ENCODE peak calls at places on chromosomes 1 and 21, in four cellular contexts. H, B, Q and O are unnamed samples.

GRCh38 chr1:53172751-53173498 is 23.7 kb upstream of the CPT2 start:
- DNase-seq in H (peak), B (no peak), Q (peak), O (peak)

GRCh38 chr21:46051379-46051770 is 46.5 kb upstream of the COL6A2 start:
- DNase-seq in H (no peak), B (no peak), Q (no peak), O (no peak)

GRCh38 chr1:40423951-40424618 is 26.2 kb upstream of the ZFP69B start:
- DNase-seq in H (no peak), B (no peak), Q (no peak), O (no peak)

GRCh38 chr1:172203135-172203823 is 217.2 kb upstream of the C1orf105 start:
- DNase-seq in H (no peak), B (peak), Q (no peak), O (no peak)

GRCh38 chr1:23167353-23168078 is 1.1 kb downstream of the LUZP1 start:
- DNase-seq in H (no peak), B (peak), Q (peak), O (peak)

GRCh38 chr1:241612533-241613505 is 27.4 kb downstream of the CHML start:
- DNase-seq in H (no peak), B (peak), Q (no peak), O (no peak)

GRCh38 chr1:37945743-37946702 is 830 bp downstream of the INPP5B start:
- DNase-seq in H (peak), B (peak), Q (peak), O (peak)

GRCh38 chr1:227805606-227806197 is 9.8 kb upstream of the PRSS38 start:
- DNase-seq in H (peak), B (peak), Q (no peak), O (no peak)

GRCh38 chr1:5664081-5664480 is 328.1 kb downstream of the NPHP4 start:
- DNase-seq in H (no peak), B (no peak), Q (no peak), O (no peak)

GRCh38 chr1:226417830-226418546 is 10.1 kb upstream of the PARP1 start:
- DNase-seq in H (no peak), B (no peak), Q (no peak), O (no peak)

GRCh38 chr1:147567594-147568381 is 26.5 kb downstream of the BCL9 start:
- DNase-seq in H (no peak), B (no peak), Q (no peak), O (no peak)

GRCh38 chr1:118986839-118987430 is 1.2 kb downstream of the TBX15 start:
- DNase-seq in H (no peak), B (no peak), Q (no peak), O (no peak)

GRCh38 chr1:77222496-77222895 is 3.3 kb upstream of the PIGK start:
- DNase-seq in H (no peak), B (no peak), Q (no peak), O (no peak)

GRCh38 chr1:193786996-193787546 is 600.7 kb upstream of the B3GALT2 start:
- DNase-seq in H (no peak), B (no peak), Q (no peak), O (no peak)

GRCh38 chr1:150302338-150302737 is 8.7 kb downstream of the MRPS21 start:
- DNase-seq in H (no peak), B (no peak), Q (no peak), O (no peak)

GRCh38 chr1:96520542-96520941 is 201.0 kb upstream of the PTBP2 start:
- DNase-seq in H (no peak), B (no peak), Q (no peak), O (no peak)

GRCh38 chr1:23473037-23473800 is 10.8 kb downstream of the ASAP3 start:
- DNase-seq in H (no peak), B (peak), Q (no peak), O (peak)

GRCh38 chr1:78333426-78334012 is 157.3 kb upstream of the PTGFR start:
- DNase-seq in H (no peak), B (peak), Q (no peak), O (peak)

GRCh38 chr1:13619909-13620308 is 36.3 kb downstream of the PDPN start:
- DNase-seq in H (no peak), B (no peak), Q (no peak), O (no peak)

GRCh38 chr21:25624511-25624910 is 14.5 kb upstream of the JAM2 start:
- DNase-seq in H (no peak), B (no peak), Q (no peak), O (no peak)

GRCh38 chr1:202264300-202265075 is 70.9 kb downstream of the LGR6 start:
- DNase-seq in H (no peak), B (no peak), Q (no peak), O (no peak)

GRCh38 chr1:190478193-190479007 is 736 bp upstream of the BRINP3 start:
- DNase-seq in H (no peak), B (peak), Q (no peak), O (no peak)

GRCh38 chr21:43195131-43196021 is 26.6 kb downstream of the CRYAA start:
- DNase-seq in H (no peak), B (no peak), Q (no peak), O (no peak)
- TF ChIP-seq MAFK in H (no peak), B (no peak), Q (no peak), O (no peak)

DNA sequence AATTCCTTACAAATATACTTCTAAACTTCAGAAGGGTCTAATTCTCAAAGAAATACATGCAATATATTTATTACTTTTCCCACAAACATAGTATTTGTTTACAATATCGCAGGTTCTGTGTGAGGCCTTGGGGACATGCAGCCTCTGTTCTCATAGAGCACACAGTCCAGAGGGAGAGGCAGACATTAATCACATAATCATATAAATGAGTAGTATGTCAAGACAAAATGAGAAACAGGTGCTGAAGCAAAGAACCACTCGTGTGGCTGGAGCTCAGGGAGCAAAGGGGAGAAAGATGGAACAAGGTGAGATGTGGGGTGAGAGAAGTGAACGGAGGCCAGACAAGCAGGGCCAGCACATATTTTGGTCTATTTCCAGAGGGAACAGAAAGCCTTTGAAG is 26.4 kb upstream of the MAGI3 start:
- DNase-seq in H (no peak), B (no peak), Q (no peak), O (no peak)
- TF ChIP-seq MAFK in H (no peak), B (no peak), Q (no peak), O (no peak)

GRCh38 chr1:231931846-231932454 is 305.4 kb downstream of the DISC1 start:
- DNase-seq in H (peak), B (no peak), Q (peak), O (no peak)
- TF ChIP-seq MAFK in H (no peak), B (no peak), Q (no peak), O (no peak)

GRCh38 chr1:234897365-234897699 is 231.3 kb downstream of the TOMM20 start:
- DNase-seq in H (no peak), B (no peak), Q (no peak), O (no peak)

GRCh38 chr1:234896477-234897364 is 231.9 kb downstream of the TOMM20 start:
- DNase-seq in H (no peak), B (peak), Q (no peak), O (no peak)

GRCh38 chr1:234899041-234899787 is 229.4 kb downstream of the TOMM20 start:
- DNase-seq in H (no peak), B (peak), Q (no peak), O (peak)

GRCh38 chr1:234898455-234899033 is 230.1 kb downstream of the TOMM20 start:
- DNase-seq in H (no peak), B (no peak), Q (no peak), O (no peak)

GRCh38 chr1:234897754-234898454 is 230.7 kb downstream of the TOMM20 start:
- DNase-seq in H (no peak), B (no peak), Q (no peak), O (no peak)
- TF ChIP-seq MAFK in H (no peak), B (no peak), Q (no peak), O (no peak)

DNA sequence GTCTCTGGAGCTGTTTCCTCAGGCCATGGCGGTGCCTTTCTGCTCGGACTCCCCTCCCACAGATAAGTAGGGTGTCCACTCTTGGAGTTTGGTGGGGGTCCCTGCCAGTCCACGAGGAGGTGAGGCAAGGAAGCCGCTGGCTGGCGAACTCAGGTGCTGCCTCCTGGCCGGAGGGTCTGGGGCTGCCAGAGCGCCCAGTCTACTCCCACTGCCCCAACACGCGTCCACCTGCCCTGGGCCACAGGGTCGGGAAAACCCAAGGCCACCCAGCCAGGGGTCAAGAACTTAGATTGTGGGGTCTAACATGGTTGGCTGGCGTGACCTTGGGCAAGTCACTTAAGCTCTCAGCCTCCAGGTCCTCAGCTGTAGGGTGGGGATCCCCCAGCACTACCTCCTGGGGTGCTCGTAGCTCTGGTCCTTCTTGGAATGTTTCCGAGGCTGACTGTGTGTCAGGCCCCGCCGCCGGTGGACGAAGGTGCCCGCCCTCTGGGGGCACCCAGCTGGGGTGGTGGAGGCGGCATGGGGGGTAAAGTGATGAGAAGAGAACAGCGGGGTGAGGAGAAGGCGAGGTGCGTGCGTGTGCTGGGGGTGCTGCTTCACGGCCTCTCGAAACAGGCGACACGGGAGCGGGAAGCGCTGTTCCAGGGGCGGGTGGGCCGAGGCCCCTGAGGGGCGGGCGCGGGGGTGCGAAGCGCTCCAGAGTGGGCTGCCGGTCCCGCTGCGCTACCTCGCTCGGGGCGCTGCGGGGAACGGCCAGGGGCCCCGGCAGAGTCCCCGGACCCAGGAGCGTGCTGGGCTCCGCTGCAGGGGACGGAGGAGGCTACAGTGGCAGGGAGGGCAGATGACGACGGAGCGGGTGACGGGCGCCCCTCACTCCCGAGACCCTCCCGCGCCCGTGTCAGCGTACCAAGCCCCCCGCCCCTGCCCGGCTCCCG is 1.2 kb downstream of the SH2D5 start:
- DNase-seq in H (no peak), B (no peak), Q (no peak), O (no peak)
- TF ChIP-seq MAFK in H (no peak), B (no peak), Q (no peak), O (no peak)

GRCh38 chr21:38888956-38889605 is 83.4 kb downstream of the ETS2 start:
- DNase-seq in H (no peak), B (peak), Q (no peak), O (no peak)
- TF ChIP-seq MAFK in H (no peak), B (no peak), Q (no peak), O (no peak)

GRCh38 chr1:65983500-65983899 is 190.8 kb downstream of the PDE4B start:
- DNase-seq in H (no peak), B (no peak), Q (no peak), O (no peak)
- TF ChIP-seq MAFK in H (peak), B (peak), Q (no peak), O (peak)

DNA sequence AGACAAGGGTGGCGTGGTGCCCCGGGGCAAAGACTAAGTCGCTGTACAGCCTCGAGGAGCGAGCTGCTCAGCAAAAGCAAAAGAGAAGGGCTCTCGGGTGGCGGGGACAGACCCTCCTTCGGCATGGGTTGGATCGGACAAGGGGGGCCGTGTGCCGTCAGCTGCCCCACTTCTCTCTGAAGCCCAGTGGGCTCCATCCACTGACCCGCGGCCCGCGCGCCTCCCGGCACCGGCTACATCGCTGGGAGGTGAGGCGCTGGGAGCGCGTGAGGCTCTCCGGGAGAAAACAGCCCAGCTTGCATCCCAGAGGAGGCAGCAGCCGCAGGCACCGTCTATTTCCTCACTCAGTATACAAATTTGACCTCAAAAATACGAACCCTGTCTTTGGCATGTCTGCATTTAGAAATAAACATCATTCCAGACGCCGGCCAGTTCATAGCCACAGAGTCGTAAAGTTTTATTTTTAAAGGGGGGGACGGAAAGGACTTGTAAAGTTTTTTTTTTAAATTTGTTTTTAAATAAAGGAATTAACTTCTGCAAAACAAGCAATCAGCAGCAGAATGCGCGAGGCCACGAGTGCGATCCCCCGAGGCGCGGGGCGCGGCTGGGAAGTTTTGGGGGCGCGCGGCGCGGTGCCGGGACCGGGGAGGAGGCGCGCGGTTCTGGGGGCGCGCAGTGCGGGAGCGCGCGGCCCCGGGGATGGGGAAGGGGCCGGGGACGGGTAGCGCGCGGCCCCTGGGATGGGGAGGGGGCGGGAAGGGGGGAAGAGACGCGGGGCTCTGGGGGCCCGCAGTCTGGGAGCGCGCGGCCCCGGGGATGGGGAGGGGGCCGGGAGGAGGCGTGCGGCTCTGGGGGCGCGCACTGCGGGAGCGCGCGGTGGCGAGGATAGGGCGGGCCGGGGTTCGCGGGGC is 637 bp upstream of the GPR137B start:
- DNase-seq in H (peak), B (peak), Q (no peak), O (no peak)
- TF ChIP-seq MAFK in H (no peak), B (no peak), Q (no peak), O (no peak)